ENCODE peak calls at places on chromosomes 4 and X, in four cellular contexts. One of them, this sample, is unnamed.

GRCh38 chrX:12210921-12211320 is 72.6 kb downstream of the FRMPD4 start:
- DNase-seq in pons: no peak
- DNase-seq in colonic mucosa: no peak
- DNase-seq in effector CD4-positive, alpha-beta T cell: no peak
- DNase-seq in this sample: no peak

GRCh38 chr4:2565533-2565932 is 29.1 kb downstream of the FAM193A start:
- DNase-seq in pons: no peak
- DNase-seq in colonic mucosa: no peak
- DNase-seq in effector CD4-positive, alpha-beta T cell: no peak
- DNase-seq in this sample: no peak

GRCh38 chrX:10512258-10512657 is 108.1 kb downstream of the MID1 start:
- DNase-seq in pons: no peak
- DNase-seq in colonic mucosa: no peak
- DNase-seq in effector CD4-positive, alpha-beta T cell: no peak
- DNase-seq in this sample: no peak

GRCh38 chr4:77805802-77806201 is 13.4 kb downstream of the CNOT6L start:
- DNase-seq in pons: no peak
- DNase-seq in colonic mucosa: no peak
- DNase-seq in effector CD4-positive, alpha-beta T cell: no peak
- DNase-seq in this sample: no peak

GRCh38 chr4:6373541-6374410 is 98.6 kb downstream of the PPP2R2C start:
- DNase-seq in pons: no peak
- DNase-seq in colonic mucosa: no peak
- DNase-seq in effector CD4-positive, alpha-beta T cell: no peak
- DNase-seq in this sample: no peak

GRCh38 chrX:48835524-48836329 is at the start of gene PCSK1N:
- DNase-seq in pons: no peak
- DNase-seq in colonic mucosa: no peak
- DNase-seq in effector CD4-positive, alpha-beta T cell: peak
- DNase-seq in this sample: peak

GRCh38 chrX:115021121-115021520 is 3.7 kb upstream of the IL13RA2 start:
- DNase-seq in pons: no peak
- DNase-seq in colonic mucosa: no peak
- DNase-seq in effector CD4-positive, alpha-beta T cell: no peak
- DNase-seq in this sample: no peak

GRCh38 chr4:95283320-95283719 is 265.5 kb downstream of the UNC5C start:
- DNase-seq in pons: no peak
- DNase-seq in colonic mucosa: no peak
- DNase-seq in effector CD4-positive, alpha-beta T cell: no peak
- DNase-seq in this sample: no peak

GRCh38 chrX:135477576-135477975 is 42.9 kb upstream of the INTS6L start:
- DNase-seq in pons: peak
- DNase-seq in colonic mucosa: peak
- DNase-seq in effector CD4-positive, alpha-beta T cell: peak
- DNase-seq in this sample: peak

GRCh38 chrX:11786862-11787261 is 28.8 kb downstream of the MSL3 start:
- DNase-seq in pons: peak
- DNase-seq in colonic mucosa: no peak
- DNase-seq in effector CD4-positive, alpha-beta T cell: no peak
- DNase-seq in this sample: no peak

GRCh38 chr4:55312491-55313101 is 33.4 kb upstream of the SRD5A3 start:
- DNase-seq in pons: peak
- DNase-seq in colonic mucosa: peak
- DNase-seq in effector CD4-positive, alpha-beta T cell: peak
- DNase-seq in this sample: peak

GRCh38 chrX:6132970-6133369 is 95.7 kb downstream of the NLGN4X start:
- DNase-seq in pons: no peak
- DNase-seq in colonic mucosa: no peak
- DNase-seq in effector CD4-positive, alpha-beta T cell: no peak
- DNase-seq in this sample: no peak

GRCh38 chrX:19684265-19684664 is 169.0 kb upstream of the MAP3K15 start:
- DNase-seq in pons: no peak
- DNase-seq in colonic mucosa: no peak
- DNase-seq in effector CD4-positive, alpha-beta T cell: no peak
- DNase-seq in this sample: no peak

GRCh38 chr4:138410266-138410665 is 168.1 kb upstream of the SLC7A11 start:
- DNase-seq in pons: no peak
- DNase-seq in colonic mucosa: no peak
- DNase-seq in effector CD4-positive, alpha-beta T cell: no peak
- DNase-seq in this sample: no peak

GRCh38 chrX:134542485-134542884 is 82.5 kb downstream of the HPRT1 start:
- DNase-seq in pons: no peak
- DNase-seq in colonic mucosa: no peak
- DNase-seq in effector CD4-positive, alpha-beta T cell: no peak
- DNase-seq in this sample: no peak

GRCh38 chr4:186687263-186687662 is 36.4 kb downstream of the FAT1 start:
- DNase-seq in pons: no peak
- DNase-seq in colonic mucosa: no peak
- DNase-seq in effector CD4-positive, alpha-beta T cell: no peak
- DNase-seq in this sample: no peak

GRCh38 chr4:16516796-16517413 is 290.6 kb upstream of the TAPT1 start:
- DNase-seq in pons: peak
- DNase-seq in colonic mucosa: peak
- DNase-seq in effector CD4-positive, alpha-beta T cell: no peak
- DNase-seq in this sample: no peak

GRCh38 chrX:1093112-1093511 is 119.3 kb downstream of the CRLF2 start:
- DNase-seq in pons: no peak
- DNase-seq in colonic mucosa: no peak
- DNase-seq in effector CD4-positive, alpha-beta T cell: peak
- DNase-seq in this sample: peak

GRCh38 chrX:40094900-40095587 is 2.7 kb downstream of the BCOR start:
- DNase-seq in pons: peak
- DNase-seq in colonic mucosa: no peak
- DNase-seq in effector CD4-positive, alpha-beta T cell: no peak
- DNase-seq in this sample: no peak

GRCh38 chr4:152734015-152734698 is 45.4 kb downstream of the TIGD4 start:
- DNase-seq in pons: peak
- DNase-seq in colonic mucosa: no peak
- DNase-seq in effector CD4-positive, alpha-beta T cell: no peak
- DNase-seq in this sample: no peak

GRCh38 chr4:71293705-71294104 is 45.1 kb upstream of the SLC4A4 start:
- DNase-seq in pons: no peak
- DNase-seq in colonic mucosa: no peak
- DNase-seq in effector CD4-positive, alpha-beta T cell: no peak
- DNase-seq in this sample: no peak

GRCh38 chr4:101818362-101818761 is 27.8 kb downstream of the BANK1 start:
- DNase-seq in pons: no peak
- DNase-seq in colonic mucosa: no peak
- DNase-seq in effector CD4-positive, alpha-beta T cell: no peak
- DNase-seq in this sample: no peak

GRCh38 chr4:118738090-118738489 is 52.9 kb downstream of the METTL14 start:
- DNase-seq in pons: no peak
- DNase-seq in colonic mucosa: no peak
- DNase-seq in effector CD4-positive, alpha-beta T cell: no peak
- DNase-seq in this sample: no peak

GRCh38 chr4:3791910-3792542 is 25.8 kb downstream of the ADRA2C start:
- DNase-seq in pons: no peak
- DNase-seq in colonic mucosa: peak
- DNase-seq in effector CD4-positive, alpha-beta T cell: no peak
- DNase-seq in this sample: no peak

GRCh38 chr4:5808081-5808741 is 84.7 kb downstream of the CRMP1 start:
- DNase-seq in pons: no peak
- DNase-seq in colonic mucosa: no peak
- DNase-seq in effector CD4-positive, alpha-beta T cell: no peak
- DNase-seq in this sample: no peak

GRCh38 chr4:168613869-168614268 is 117.0 kb downstream of the PALLD start:
- DNase-seq in pons: no peak
- DNase-seq in colonic mucosa: no peak
- DNase-seq in effector CD4-positive, alpha-beta T cell: no peak
- DNase-seq in this sample: no peak

GRCh38 chr4:183632689-183633088 is 26.3 kb downstream of the RWDD4 start:
- DNase-seq in pons: no peak
- DNase-seq in colonic mucosa: no peak
- DNase-seq in effector CD4-positive, alpha-beta T cell: no peak
- DNase-seq in this sample: no peak

GRCh38 chr4:7837597-7838135 is 102.0 kb downstream of the AFAP1 start:
- DNase-seq in pons: no peak
- DNase-seq in colonic mucosa: no peak
- DNase-seq in effector CD4-positive, alpha-beta T cell: no peak
- DNase-seq in this sample: no peak

GRCh38 chrX:10414872-10415703 is 205.3 kb downstream of the MID1 start:
- DNase-seq in pons: no peak
- DNase-seq in colonic mucosa: no peak
- DNase-seq in effector CD4-positive, alpha-beta T cell: no peak
- DNase-seq in this sample: no peak

GRCh38 chr4:110472583-110473329 is 3.2 kb upstream of the ENPEP start:
- DNase-seq in pons: no peak
- DNase-seq in colonic mucosa: no peak
- DNase-seq in effector CD4-positive, alpha-beta T cell: no peak
- DNase-seq in this sample: no peak

GRCh38 chr4:5932021-5932553 is 39.2 kb upstream of the CRMP1 start:
- DNase-seq in pons: no peak
- DNase-seq in colonic mucosa: no peak
- DNase-seq in effector CD4-positive, alpha-beta T cell: no peak
- DNase-seq in this sample: no peak

GRCh38 chr4:8385611-8386010 is 54.9 kb downstream of the ACOX3 start:
- DNase-seq in pons: no peak
- DNase-seq in colonic mucosa: no peak
- DNase-seq in effector CD4-positive, alpha-beta T cell: no peak
- DNase-seq in this sample: no peak

This sample was measured in CD8-positive, alpha-beta T cell.